ENCODE peak calls at places on chromosomes 4 and X, in four cellular contexts. M is lower leg skin, O is transverse colon, I is H54. G is an unnamed sample.

GRCh38 chr4:183354213-183354612 is 32.0 kb upstream of the CLDN24 start:
- DNase-seq in M (no peak), O (no peak), I (no peak), G (no peak)

GRCh38 chr4:1882850-1883271 is 11.7 kb downstream of the NSD2 start:
- DNase-seq in M (no peak), O (no peak), I (no peak), G (no peak)

GRCh38 chr4:54015421-54016065 is 48.9 kb downstream of the CHIC2 start:
- DNase-seq in M (no peak), O (no peak), I (no peak), G (no peak)

GRCh38 chrX:38666909-38667308 is 105.6 kb downstream of the TSPAN7 start:
- DNase-seq in M (no peak), O (no peak), I (no peak), G (no peak)

GRCh38 chr4:126697748-126698147 is 935.0 kb upstream of the INTU start:
- DNase-seq in M (no peak), O (no peak), I (no peak), G (no peak)

GRCh38 chrX:14038375-14039077 is 8.8 kb upstream of the GEMIN8 start:
- DNase-seq in M (no peak), O (no peak), I (no peak), G (no peak)

GRCh38 chr4:88911246-88912212 is 145.5 kb downstream of the FAM13A start:
- DNase-seq in M (no peak), O (no peak), I (no peak), G (no peak)

GRCh38 chrX:109855501-109855900 is 122.4 kb upstream of the ACSL4 start:
- DNase-seq in M (no peak), O (no peak), I (no peak), G (no peak)

GRCh38 chr4:26863512-26863911 is 2.9 kb downstream of the STIM2 start:
- DNase-seq in M (no peak), O (no peak), I (no peak), G (no peak)

GRCh38 chrX:96752776-96753175 is 68.1 kb downstream of the DIAPH2 start:
- DNase-seq in M (no peak), O (no peak), I (no peak), G (no peak)

GRCh38 chrX:134607523-134607922 is 50.7 kb downstream of the PLAC1 start:
- DNase-seq in M (no peak), O (no peak), I (no peak), G (no peak)

GRCh38 chrX:102979536-102979935 is 42.5 kb downstream of the RAB40AL start:
- DNase-seq in M (no peak), O (no peak), I (no peak), G (no peak)

GRCh38 chr4:89316931-89317366 is 9.3 kb upstream of the GPRIN3 start:
- DNase-seq in M (no peak), O (no peak), I (no peak), G (no peak)

GRCh38 chrX:22366166-22366702 is 93.5 kb downstream of the CBLL2 start:
- DNase-seq in M (no peak), O (no peak), I (no peak), G (no peak)

GRCh38 chrX:19659929-19660328 is 144.6 kb upstream of the MAP3K15 start:
- DNase-seq in M (no peak), O (no peak), I (no peak), G (no peak)

GRCh38 chrX:87516716-87517115 is 886 bp upstream of the KLHL4 start:
- DNase-seq in M (no peak), O (no peak), I (no peak), G (no peak)

GRCh38 chr4:182906786-182907185 is 10.4 kb downstream of the DCTD start:
- DNase-seq in M (no peak), O (no peak), I (no peak), G (no peak)

GRCh38 chr4:6225469-6225868 is 25.1 kb upstream of the JAKMIP1 start:
- DNase-seq in M (no peak), O (no peak), I (peak), G (peak)

GRCh38 chr4:751676-752075 is 46.0 kb downstream of the PCGF3 start:
- DNase-seq in M (no peak), O (no peak), I (no peak), G (no peak)

GRCh38 chr4:176193898-176194297 is 1.5 kb downstream of the SPATA4 start:
- DNase-seq in M (no peak), O (no peak), I (no peak), G (no peak)

GRCh38 chrX:39752820-39753219 is 344.9 kb downstream of the BCOR start:
- DNase-seq in M (no peak), O (no peak), I (no peak), G (peak)

GRCh38 chrX:115226929-115227328 is 7.0 kb downstream of the LRCH2 start:
- DNase-seq in M (no peak), O (no peak), I (no peak), G (no peak)

GRCh38 chr4:55397521-55398321 is 2.0 kb downstream of the TMEM165 start:
- DNase-seq in M (no peak), O (no peak), I (no peak), G (no peak)

DNA sequence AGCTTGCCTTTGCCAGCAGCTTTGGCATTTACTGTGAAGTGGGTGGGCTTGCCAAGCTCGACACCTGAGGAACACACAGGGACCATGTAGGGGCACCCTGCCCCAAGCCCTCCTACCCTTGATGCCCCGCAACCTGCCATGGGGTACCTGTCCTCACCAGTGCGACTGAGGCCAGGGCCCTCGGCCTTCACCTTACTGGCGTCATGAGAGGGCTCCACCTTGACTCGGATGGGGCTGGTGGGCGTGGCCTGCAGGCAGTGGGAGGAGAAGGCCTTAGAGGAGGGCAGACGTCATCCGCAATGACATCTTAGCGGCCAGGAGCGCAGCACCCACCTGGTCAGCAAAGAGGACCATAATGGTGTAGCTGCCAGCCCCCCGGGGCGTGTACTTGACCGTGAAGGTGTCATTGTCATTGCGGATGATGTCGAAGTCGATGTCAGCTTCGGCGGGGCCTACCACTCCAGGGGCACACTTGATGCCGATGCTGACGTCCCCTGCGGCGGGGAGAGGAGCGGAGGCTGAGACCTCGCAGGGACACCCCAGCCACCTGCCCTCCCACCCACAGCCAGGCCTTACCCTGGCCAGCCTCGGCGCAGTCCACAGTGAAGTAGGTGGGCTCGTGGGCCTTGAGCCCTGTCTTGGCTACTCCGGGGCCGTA is 12.2 kb downstream of the FLNA start:
- DNase-seq in M (no peak), O (no peak), I (no peak), G (no peak)
- TF ChIP-seq POLR2A in M (no peak), O (no peak), I (no peak), G (no peak)

GRCh38 chr4:151409470-151410313 is 716 bp downstream of the FHIP1A start:
- DNase-seq in M (no peak), O (peak), I (no peak), G (peak)
- TF ChIP-seq POLR2A in M (no peak), O (peak), I (no peak), G (no peak)

GRCh38 chrX:72572248-72573157 is at the start of gene HDAC8:
- DNase-seq in M (peak), O (peak), I (peak), G (peak)
- TF ChIP-seq POLR2A in M (no peak), O (no peak), I (peak), G (no peak)

GRCh38 chr4:102809190-102809589 is 18.2 kb downstream of the UBE2D3 start:
- DNase-seq in M (no peak), O (no peak), I (no peak), G (no peak)

GRCh38 chr4:102808009-102808408 is 19.3 kb downstream of the UBE2D3 start:
- DNase-seq in M (no peak), O (no peak), I (no peak), G (no peak)

GRCh38 chr4:102809691-102810090 is 17.7 kb downstream of the UBE2D3 start:
- DNase-seq in M (no peak), O (no peak), I (no peak), G (no peak)

GRCh38 chr4:102807345-102807744 is 20.0 kb downstream of the UBE2D3 start:
- DNase-seq in M (no peak), O (no peak), I (no peak), G (no peak)
- TF ChIP-seq POLR2A in M (no peak), O (no peak), I (no peak), G (no peak)

GRCh38 chr4:166252487-166253402 is 379.7 kb downstream of the TLL1 start:
- DNase-seq in M (no peak), O (no peak), I (no peak), G (no peak)
- TF ChIP-seq POLR2A in M (no peak), O (no peak), I (no peak), G (no peak)

GRCh38 chrX:119574394-119575266 is at the start of gene UBE2A:
- DNase-seq in M (peak), O (peak), I (peak), G (peak)
- TF ChIP-seq POLR2A in M (no peak), O (peak), I (peak), G (peak)

DNA sequence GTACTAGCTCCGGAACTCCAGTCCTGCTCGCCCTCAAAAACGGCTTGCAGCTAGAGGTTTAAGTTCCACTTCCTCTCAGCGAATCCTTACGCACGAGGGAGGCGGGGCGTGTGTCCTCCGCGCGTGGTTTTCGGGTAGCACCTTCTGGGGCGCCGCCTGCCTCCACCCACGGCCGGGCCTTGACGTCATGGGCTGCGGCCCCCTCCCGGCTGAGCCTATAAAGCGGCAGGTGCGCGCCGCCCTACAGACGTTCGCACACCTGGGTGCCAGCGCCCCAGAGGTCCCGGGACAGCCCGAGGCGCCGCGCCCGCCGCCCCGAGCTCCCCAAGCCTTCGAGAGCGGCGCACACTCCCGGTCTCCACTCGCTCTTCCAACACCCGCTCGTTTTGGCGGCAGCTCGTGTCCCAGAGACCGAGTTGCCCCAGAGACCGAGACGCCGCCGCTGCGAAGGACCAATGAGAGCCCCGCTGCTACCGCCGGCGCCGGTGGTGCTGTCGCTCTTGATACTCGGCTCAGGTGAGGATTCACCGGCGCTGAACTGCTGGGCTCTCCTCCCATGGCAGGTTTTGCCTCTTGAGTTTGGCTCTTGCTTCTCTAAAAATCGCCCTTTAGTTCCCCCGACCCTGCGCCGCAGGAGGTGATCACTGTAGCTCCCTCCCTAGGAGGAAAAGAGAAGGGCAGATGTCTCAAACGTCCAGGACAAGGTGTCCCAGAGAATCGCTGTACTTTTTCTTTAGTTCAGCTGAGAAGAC is at the start of gene AREG:
- DNase-seq in M (peak), O (peak), I (no peak), G (peak)
- TF ChIP-seq POLR2A in M (no peak), O (peak), I (no peak), G (peak)

GRCh38 chr4:40196724-40197281 is at the start of gene RHOH:
- DNase-seq in M (no peak), O (peak), I (no peak), G (no peak)
- TF ChIP-seq POLR2A in M (no peak), O (peak), I (no peak), G (peak)

GRCh38 chr4:56463711-56464110 is 3.7 kb upstream of the SRP72 start:
- DNase-seq in M (no peak), O (no peak), I (no peak), G (no peak)
- TF ChIP-seq POLR2A in M (no peak), O (no peak), I (no peak), G (no peak)

DNA sequence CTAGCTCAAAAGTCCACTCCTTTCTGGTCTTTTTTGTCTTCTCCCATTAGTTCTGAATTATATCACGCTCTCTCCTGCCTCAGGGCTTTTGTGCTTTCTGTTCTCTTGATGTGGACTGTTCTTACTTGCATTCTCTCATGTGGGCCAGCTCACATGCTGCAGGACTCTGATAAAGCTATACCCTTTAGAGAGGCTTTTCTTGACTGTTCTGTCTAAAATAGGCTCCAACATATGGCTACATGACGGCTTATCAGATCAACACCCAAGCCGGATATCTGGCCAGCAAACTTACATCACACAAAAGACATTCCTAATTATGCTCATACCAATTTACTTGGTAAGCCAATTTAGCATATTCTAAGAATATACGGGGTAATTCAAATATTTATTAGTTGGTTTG is 1494.5 kb downstream of the TECRL start:
- DNase-seq in M (no peak), O (no peak), I (no peak), G (no peak)
- TF ChIP-seq POLR2A in M (no peak), O (no peak), I (no peak), G (no peak)

G was measured in right lobe of liver.